ENCODE peak calls at places on chromosomes 6 and 20, in seven cellular contexts. X is HEK293T; W is non-pigmented ciliary epithelial cell; D is dorsolateral prefrontal cortex; R is GM23248; J is iris pigment epithelial cell; F is activated CD4-positive, CD25-positive, alpha-beta regulatory T cell. M is an unnamed sample.
A peak's percentile ranks its signal among the peaks of the same experiment; 100 is the strongest.

GRCh38 chr6:36423101-36423824 is 19.4 kb downstream of the PXT1 start:
- DNase-seq in X (peak; percentile 95), W (peak; percentile 82), D (peak; percentile 96), R (peak; percentile 100), J (peak; percentile 99), F (peak; percentile 98), M (peak; percentile 100)

GRCh38 chr6:127022297-127022696 is 96.2 kb upstream of the RSPO3 start:
- DNase-seq in X (peak; percentile 29), W (no peak), D (no peak), R (peak; percentile 23), J (peak; percentile 15), F (no peak), M (no peak)

GRCh38 chr6:137589067-137589848 is 95.1 kb upstream of the OLIG3 start:
- DNase-seq in X (peak; percentile 53), W (no peak), D (no peak), R (peak; percentile 39), J (peak; percentile 81), F (no peak), M (no peak)

GRCh38 chr20:18543932-18544331 is 23.3 kb upstream of the SMIM26 start:
- DNase-seq in X (no peak), W (no peak), D (no peak), R (no peak), J (no peak), F (no peak), M (no peak)

GRCh38 chr6:327538-328183 is 35.4 kb downstream of the DUSP22 start:
- DNase-seq in X (no peak), W (no peak), D (no peak), R (peak; percentile 68), J (peak; percentile 17), F (no peak), M (no peak)

GRCh38 chr6:125940691-125941090 is 15.9 kb upstream of the HINT3 start:
- DNase-seq in X (no peak), W (no peak), D (no peak), R (peak; percentile 66), J (no peak), F (no peak), M (no peak)

GRCh38 chr20:53124075-53124532 is 151.9 kb downstream of the TSHZ2 start:
- DNase-seq in X (no peak), W (no peak), D (no peak), R (peak; percentile 77), J (no peak), F (no peak), M (no peak)

GRCh38 chr6:44667226-44667625 is 279.7 kb downstream of the CDC5L start:
- DNase-seq in X (no peak), W (peak; percentile 87), D (no peak), R (peak; percentile 94), J (peak; percentile 94), F (no peak), M (peak; percentile 85)

GRCh38 chr6:25613415-25613814 is 38.6 kb upstream of the SCGN start:
- DNase-seq in X (no peak), W (no peak), D (no peak), R (no peak), J (no peak), F (no peak), M (no peak)

GRCh38 chr6:30446259-30446658 is 43.0 kb upstream of the HLA-E start:
- DNase-seq in X (no peak), W (no peak), D (no peak), R (no peak), J (no peak), F (no peak), M (no peak)